ENCODE peak calls at places on chromosomes 7 and 10, in ten cellular contexts. G is AG10803, J is HFF-Myc, N is Peyer's patch, P is endothelial cell of umbilical vein, A is breast epithelium, C is GM12865, X is coronary artery, Y is GM06990, F is brain microvascular endothelial cell. H is an unnamed sample.

GRCh38 chr10:121355161-121355560 is 243.1 kb downstream of the FGFR2 start:
- DNase-seq in C (no peak), F (no peak), N (no peak), G (no peak), A (no peak), Y (no peak), P (no peak), J (no peak), X (no peak), H (no peak)

GRCh38 chr7:4809091-4809591 is 33.7 kb downstream of the AP5Z1 start:
- DNase-seq in J (no peak), X (no peak), F (no peak), C (no peak), Y (no peak), G (no peak), A (no peak), N (no peak), P (no peak), H (peak; percentile 11)

GRCh38 chr10:89466599-89467035 is 52.2 kb downstream of the IFIT5 start:
- DNase-seq in P (peak; percentile 31), Y (no peak), C (peak; percentile 35), N (no peak), J (no peak), G (peak; percentile 46), F (peak; percentile 42), A (no peak), X (no peak), H (peak; percentile 69)

GRCh38 chr10:132476146-132477065 is 61.2 kb upstream of the INPP5A start:
- DNase-seq in A (no peak), J (no peak), Y (no peak), X (no peak), P (no peak), F (no peak), G (no peak), N (peak; percentile 49), C (no peak), H (no peak)

GRCh38 chr10:43962346-43963191 is 313.9 kb upstream of the ZNF32 start:
- DNase-seq in C (no peak), A (no peak), P (no peak), N (no peak), X (peak; percentile 50), J (no peak), F (no peak), G (peak; percentile 86), Y (no peak), H (no peak)

GRCh38 chr7:134712196-134712595 is 65.5 kb downstream of the BPGM start:
- DNase-seq in N (no peak), C (no peak), J (no peak), X (no peak), F (peak; percentile 30), Y (no peak), G (peak; percentile 72), A (no peak), P (no peak), H (no peak)

GRCh38 chr7:137895301-137896201 is 48.8 kb upstream of the DGKI start:
- DNase-seq in X (no peak), G (no peak), Y (peak; percentile 61), A (no peak), J (no peak), C (peak; percentile 86), F (no peak), P (no peak), N (no peak), H (no peak)

GRCh38 chr10:49735161-49735560 is 27.0 kb downstream of the OGDHL start:
- DNase-seq in Y (no peak), F (no peak), G (no peak), C (no peak), P (no peak), J (no peak), N (no peak), A (no peak), X (peak; percentile 31), H (no peak)

DNA sequence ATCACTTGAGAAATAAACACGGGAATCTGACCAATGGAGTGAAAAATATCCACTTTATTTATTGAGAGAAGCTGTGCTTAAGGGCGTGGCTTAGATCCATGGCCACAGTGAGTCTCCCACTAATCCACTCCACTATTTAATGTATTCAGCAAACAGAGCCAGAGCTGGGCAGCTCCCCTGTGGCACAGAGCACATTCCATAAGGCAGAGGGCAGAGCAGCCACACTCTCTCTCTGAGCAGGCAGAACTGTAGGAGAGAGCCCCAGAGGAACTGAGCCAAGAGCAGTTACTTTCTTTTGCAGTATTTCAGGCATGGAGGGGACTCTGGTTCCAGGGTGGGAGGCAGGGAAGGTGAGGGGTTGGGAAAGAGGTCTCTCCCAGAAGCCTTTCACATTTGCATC is 106.0 kb downstream of the GALNT17 start:
- DNase-seq in N (no peak), Y (no peak), X (no peak), A (no peak), C (no peak), J (no peak), G (no peak), F (no peak), P (no peak), H (no peak)
- TF ChIP-seq CTCF in N (no peak), Y (no peak), X (peak; percentile 23), A (no peak), C (no peak), J (no peak), G (no peak), F (no peak), P (no peak), H (no peak)

GRCh38 chr7:29990931-29991330 is 1.3 kb upstream of the SCRN1 start:
- DNase-seq in N (no peak), Y (no peak), J (no peak), F (no peak), A (no peak), X (no peak), G (no peak), P (no peak), C (no peak), H (no peak)

GRCh38 chr7:29987083-29987482 is 2.5 kb downstream of the SCRN1 start:
- DNase-seq in J (no peak), X (no peak), F (no peak), P (peak; percentile 52), C (peak; percentile 37), N (no peak), A (no peak), Y (peak; percentile 16), G (peak; percentile 18), H (no peak)

GRCh38 chr7:29989257-29989995 is at the start of gene SCRN1:
- DNase-seq in N (peak; percentile 57), Y (peak; percentile 76), J (no peak), X (peak; percentile 74), F (no peak), A (no peak), P (peak; percentile 39), G (peak; percentile 32), C (peak; percentile 78), H (peak; percentile 57)

GRCh38 chr7:29988391-29989256 is 977 bp downstream of the SCRN1 start:
- DNase-seq in A (no peak), F (peak; percentile 64), C (peak; percentile 92), J (peak; percentile 77), P (peak; percentile 47), N (peak; percentile 60), G (peak; percentile 75), X (peak; percentile 74), Y (peak; percentile 85), H (peak; percentile 69)

GRCh38 chr7:29987821-29988317 is 1.7 kb downstream of the SCRN1 start:
- DNase-seq in F (peak; percentile 57), X (no peak), G (peak; percentile 87), J (peak; percentile 88), C (peak; percentile 47), Y (peak; percentile 55), A (no peak), N (no peak), P (peak; percentile 71), H (peak; percentile 89)
- H3K4me3 ChIP-seq in F (peak overlapping the region; percentile 84), X (peak overlapping the region; percentile 88), G (peak overlapping the region; percentile 81), J (peak overlapping the region; percentile 91), C (peak overlapping the region; percentile 84), Y (peak overlapping the region; percentile 97), A (peak overlapping the region; percentile 93), N (peak overlapping the region; percentile 6), P (peak overlapping the region; percentile 65), H (peak overlapping the region; percentile 79)

GRCh38 chr10:127757033-127757432 is 20.0 kb downstream of the FOXI2 start:
- DNase-seq in Y (no peak), F (no peak), A (no peak), G (no peak), J (no peak), N (no peak), X (no peak), C (peak; percentile 22), P (no peak), H (no peak)
- TF ChIP-seq CTCF in Y (peak; percentile 7), F (peak; percentile 23), A (no peak), G (no peak), J (no peak), N (no peak), X (no peak), C (peak; percentile 18), P (peak; percentile 32), H (no peak)

GRCh38 chr7:114413741-114414140 is 874 bp upstream of the FOXP2 start:
- DNase-seq in N (no peak), P (no peak), J (no peak), A (no peak), C (no peak), Y (no peak), X (no peak), F (no peak), G (no peak), H (no peak)

GRCh38 chr7:114412548-114412947 is 2.1 kb upstream of the FOXP2 start:
- DNase-seq in J (no peak), F (no peak), C (no peak), Y (no peak), P (no peak), N (no peak), A (no peak), G (no peak), X (no peak), H (no peak)

GRCh38 chr7:114414151-114415053 is at the start of gene FOXP2:
- DNase-seq in Y (peak; percentile 37), F (peak; percentile 17), J (no peak), A (no peak), X (no peak), N (no peak), P (peak; percentile 19), G (peak; percentile 30), C (peak; percentile 7), H (peak; percentile 3)

GRCh38 chr7:114416089-114416990 is 1.7 kb downstream of the FOXP2 start:
- DNase-seq in G (no peak), C (no peak), N (no peak), J (no peak), Y (no peak), P (no peak), A (no peak), X (no peak), F (no peak), H (no peak)

DNA sequence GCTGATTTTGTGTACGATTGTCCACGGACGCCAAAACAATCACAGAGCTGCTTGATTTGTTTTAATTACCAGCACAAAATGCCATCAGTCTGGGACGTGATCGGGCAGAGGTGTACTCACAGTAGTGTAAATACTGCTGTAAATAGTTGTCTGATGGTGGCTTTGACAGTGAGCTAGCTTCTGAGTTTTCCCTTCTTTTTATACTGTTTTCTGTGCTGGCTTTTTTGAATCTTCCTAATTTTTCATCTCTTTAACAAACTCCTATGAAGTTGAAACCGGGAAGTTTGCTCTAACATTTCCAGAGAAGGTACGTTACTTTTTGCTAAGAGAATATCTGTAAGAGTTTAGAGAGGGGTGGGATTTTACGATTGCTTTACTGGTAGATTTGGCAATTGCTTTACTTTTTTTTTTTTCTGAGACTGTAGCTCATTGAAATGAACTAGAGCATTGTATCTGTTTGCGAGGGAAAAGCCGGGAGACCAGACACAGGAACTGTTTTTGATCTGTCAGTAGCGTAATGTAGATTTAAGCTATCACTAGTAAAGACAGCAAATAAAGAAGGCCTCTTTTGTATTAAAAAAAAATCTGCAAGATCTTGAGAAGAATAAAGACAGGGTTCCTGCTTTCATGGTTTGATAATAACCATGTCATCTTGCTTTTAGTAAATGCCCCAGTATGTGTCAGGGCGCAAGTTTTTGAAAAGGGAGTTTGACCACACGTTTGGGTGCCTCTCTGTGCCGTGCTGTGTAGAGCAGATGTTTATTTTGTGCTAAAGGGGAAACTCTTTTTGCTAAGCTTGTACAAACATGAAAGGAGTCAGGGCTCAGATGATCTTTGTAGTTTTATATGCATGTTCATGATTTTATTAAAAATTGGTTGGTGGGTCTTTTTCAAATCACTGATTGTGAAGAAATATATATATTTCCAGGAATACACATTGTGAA is 711 bp downstream of the FOXP2 start:
- DNase-seq in C (no peak), X (no peak), P (no peak), A (no peak), F (no peak), Y (peak; percentile 24), N (no peak), G (no peak), J (no peak), H (no peak)
- H3K4me3 ChIP-seq in C (no peak overlapping the region), X (peak overlapping the region; percentile 49), P (no peak overlapping the region), A (no peak overlapping the region), F (peak overlapping the region; percentile 50), Y (no peak overlapping the region), N (peak overlapping the region; percentile 6), G (peak overlapping the region; percentile 39), J (peak overlapping the region; percentile 34), H (no peak overlapping the region)